ENCODE peak calls at places on chromosomes 11 and 22, in six cellular contexts. L is NCI-H774; F is stimulated activated naive B cell treated with anti-CD40 and anti-IgM and Interleukin-4, amounts not matched to agents 10 μg/mL and 1 μg/mL and 100 μg/mL, for 72 hours; Z is IMR-90; M is globus pallidus; A is NCI-H1417. U is an unnamed sample.

GRCh38 chr11:70437111-70437784 is 38.9 kb downstream of the CTTN start:
- DNase-seq in L (no peak), F (peak; percentile 85), Z (no peak), M (no peak), A (no peak), U (no peak)

GRCh38 chr11:44104472-44105294 is 9.2 kb downstream of the EXT2 start:
- DNase-seq in L (no peak), F (no peak), Z (no peak), M (no peak), A (no peak), U (no peak)

GRCh38 chr11:130765951-130766649 is 150.2 kb downstream of the SNX19 start:
- DNase-seq in L (no peak), F (no peak), Z (no peak), M (no peak), A (no peak), U (no peak)

GRCh38 chr11:44955019-44955738 is 4.5 kb upstream of the TP53I11 start:
- DNase-seq in L (no peak), F (no peak), Z (peak; percentile 92), M (peak; percentile 40), A (no peak), U (peak; percentile 97)

GRCh38 chr11:101299210-101299609 is 169.6 kb upstream of the PGR start:
- DNase-seq in L (no peak), F (no peak), Z (no peak), M (no peak), A (peak; percentile 85), U (no peak)

GRCh38 chr11:62393735-62394134 is 25.1 kb upstream of the SCGB1A1 start:
- DNase-seq in L (no peak), F (no peak), Z (no peak), M (no peak), A (no peak), U (no peak)

GRCh38 chr11:132771746-132772145 is 760.6 kb downstream of the OPCML start:
- DNase-seq in L (no peak), F (no peak), Z (no peak), M (no peak), A (no peak), U (no peak)

GRCh38 chr22:49025791-49026475 is 801.7 kb downstream of the BRD1 start:
- DNase-seq in L (no peak), F (no peak), Z (no peak), M (no peak), A (peak; percentile 1), U (no peak)

GRCh38 chr11:2787816-2788750 is 88.3 kb upstream of the KCNQ1OT1 start:
- DNase-seq in L (no peak), F (no peak), Z (no peak), M (no peak), A (no peak), U (no peak)

GRCh38 chr11:75562836-75563484 is 907 bp downstream of the SERPINH1 start:
- DNase-seq in L (no peak), F (no peak), Z (peak; percentile 56), M (no peak), A (no peak), U (peak; percentile 54)

GRCh38 chr11:113279591-113279990 is 34.8 kb upstream of the TTC12 start:
- DNase-seq in L (no peak), F (no peak), Z (no peak), M (no peak), A (no peak), U (no peak)

GRCh38 chr11:70872950-70873735 is 379.2 kb downstream of the SHANK2 start:
- DNase-seq in L (peak; percentile 59), F (no peak), Z (no peak), M (no peak), A (peak; percentile 29), U (no peak)

GRCh38 chr11:66317766-66318575 is 1.1 kb upstream of the CD248 start:
- DNase-seq in L (no peak), F (no peak), Z (peak; percentile 94), M (no peak), A (no peak), U (peak; percentile 64)

GRCh38 chr11:17777726-17778091 is 43.1 kb downstream of the KCNC1 start:
- DNase-seq in L (no peak), F (no peak), Z (no peak), M (no peak), A (no peak), U (no peak)

GRCh38 chr22:41197046-41197807 is 7.9 kb upstream of the L3MBTL2 start:
- DNase-seq in L (peak; percentile 36), F (peak; percentile 66), Z (peak; percentile 35), M (peak; percentile 81), A (peak; percentile 67), U (peak; percentile 83)

GRCh38 chr11:69711824-69712801 is 8.3 kb upstream of the FGF19 start:
- DNase-seq in L (no peak), F (no peak), Z (no peak), M (no peak), A (no peak), U (no peak)